ENCODE peak calls at places on chromosomes 12 and 14, in nine cellular contexts. One of them, this sample, is unnamed.
A peak's percentile ranks its signal among the peaks of the same experiment; 100 is the strongest.

GRCh38 chr14:103719766-103720165 is 4.2 kb downstream of the ZFYVE21 start:
- DNase-seq in fibroblast of mammary gland: no peak
- DNase-seq in cardiac muscle cell: no peak
- DNase-seq in HCT116: no peak
- DNase-seq in A549: no peak
- DNase-seq in uterus: no peak
- DNase-seq in cardiac fibroblast: no peak
- DNase-seq in IMR-90: no peak
- DNase-seq in body of pancreas: no peak
- DNase-seq in this sample: no peak

GRCh38 chr14:102809870-102810269 is 32.6 kb downstream of the TRAF3 start:
- DNase-seq in fibroblast of mammary gland: no peak
- DNase-seq in cardiac muscle cell: no peak
- DNase-seq in HCT116: no peak
- DNase-seq in A549: no peak
- DNase-seq in uterus: no peak
- DNase-seq in cardiac fibroblast: no peak
- DNase-seq in IMR-90: no peak
- DNase-seq in body of pancreas: no peak
- DNase-seq in this sample: no peak

GRCh38 chr12:81758421-81759214 is 532 bp downstream of the PPFIA2 start:
- DNase-seq in fibroblast of mammary gland: peak; percentile 37
- DNase-seq in cardiac muscle cell: peak; percentile 47
- DNase-seq in HCT116: no peak
- DNase-seq in A549: no peak
- DNase-seq in uterus: no peak
- DNase-seq in cardiac fibroblast: peak; percentile 56
- DNase-seq in IMR-90: no peak
- DNase-seq in body of pancreas: peak; percentile 13
- DNase-seq in this sample: peak; percentile 32

GRCh38 chr14:83842536-83842935 is 1687.4 kb upstream of the FLRT2 start:
- DNase-seq in fibroblast of mammary gland: no peak
- DNase-seq in cardiac muscle cell: no peak
- DNase-seq in HCT116: no peak
- DNase-seq in A549: no peak
- DNase-seq in uterus: no peak
- DNase-seq in cardiac fibroblast: no peak
- DNase-seq in IMR-90: no peak
- DNase-seq in body of pancreas: no peak
- DNase-seq in this sample: no peak

GRCh38 chr12:34398366-34398705 is 376.0 kb downstream of the ALG10 start:
- DNase-seq in fibroblast of mammary gland: no peak
- DNase-seq in cardiac muscle cell: no peak
- DNase-seq in HCT116: no peak
- DNase-seq in A549: no peak
- DNase-seq in uterus: peak; percentile 5
- DNase-seq in cardiac fibroblast: no peak
- DNase-seq in IMR-90: no peak
- DNase-seq in body of pancreas: peak; percentile 2
- DNase-seq in this sample: peak; percentile 4

GRCh38 chr12:128783129-128783574 is 40.6 kb downstream of the SLC15A4 start:
- DNase-seq in fibroblast of mammary gland: peak; percentile 69
- DNase-seq in cardiac muscle cell: no peak
- DNase-seq in HCT116: no peak
- DNase-seq in A549: no peak
- DNase-seq in uterus: peak; percentile 44
- DNase-seq in cardiac fibroblast: peak; percentile 14
- DNase-seq in IMR-90: peak; percentile 41
- DNase-seq in body of pancreas: no peak
- DNase-seq in this sample: no peak

GRCh38 chr12:52821826-52822660 is 8.1 kb upstream of the KRT4 start:
- DNase-seq in fibroblast of mammary gland: no peak
- DNase-seq in cardiac muscle cell: no peak
- DNase-seq in HCT116: no peak
- DNase-seq in A549: peak; percentile 31
- DNase-seq in uterus: no peak
- DNase-seq in cardiac fibroblast: peak; percentile 21
- DNase-seq in IMR-90: no peak
- DNase-seq in body of pancreas: peak; percentile 11
- DNase-seq in this sample: no peak

GRCh38 chr12:121005346-121005815 is 10.9 kb downstream of the C12orf43 start:
- DNase-seq in fibroblast of mammary gland: peak; percentile 53
- DNase-seq in cardiac muscle cell: peak; percentile 54
- DNase-seq in HCT116: peak; percentile 46
- DNase-seq in A549: no peak
- DNase-seq in uterus: no peak
- DNase-seq in cardiac fibroblast: peak; percentile 54
- DNase-seq in IMR-90: peak; percentile 23
- DNase-seq in body of pancreas: peak; percentile 54
- DNase-seq in this sample: peak; percentile 58

GRCh38 chr12:54933381-54933780 is 51.2 kb downstream of the TESPA1 start:
- DNase-seq in fibroblast of mammary gland: peak; percentile 52
- DNase-seq in cardiac muscle cell: no peak
- DNase-seq in HCT116: no peak
- DNase-seq in A549: no peak
- DNase-seq in uterus: no peak
- DNase-seq in cardiac fibroblast: peak; percentile 54
- DNase-seq in IMR-90: peak; percentile 20
- DNase-seq in body of pancreas: no peak
- DNase-seq in this sample: no peak

GRCh38 chr12:19925881-19926665 is 442.3 kb upstream of the PDE3A start:
- DNase-seq in fibroblast of mammary gland: no peak
- DNase-seq in cardiac muscle cell: no peak
- DNase-seq in HCT116: no peak
- DNase-seq in A549: no peak
- DNase-seq in uterus: no peak
- DNase-seq in cardiac fibroblast: no peak
- DNase-seq in IMR-90: no peak
- DNase-seq in body of pancreas: no peak
- DNase-seq in this sample: no peak

GRCh38 chr12:126404293-126404851 is 1339.1 kb downstream of the AACS start:
- DNase-seq in fibroblast of mammary gland: no peak
- DNase-seq in cardiac muscle cell: no peak
- DNase-seq in HCT116: no peak
- DNase-seq in A549: no peak
- DNase-seq in uterus: no peak
- DNase-seq in cardiac fibroblast: no peak
- DNase-seq in IMR-90: no peak
- DNase-seq in body of pancreas: no peak
- DNase-seq in this sample: no peak

GRCh38 chr14:28536889-28537288 is 229.7 kb upstream of the FOXG1 start:
- DNase-seq in fibroblast of mammary gland: no peak
- DNase-seq in cardiac muscle cell: no peak
- DNase-seq in HCT116: no peak
- DNase-seq in A549: no peak
- DNase-seq in uterus: no peak
- DNase-seq in cardiac fibroblast: no peak
- DNase-seq in IMR-90: no peak
- DNase-seq in body of pancreas: no peak
- DNase-seq in this sample: no peak
- H3K4me3 ChIP-seq in fibroblast of mammary gland: no peak overlapping the region
- H3K4me3 ChIP-seq in cardiac muscle cell: no peak overlapping the region
- H3K4me3 ChIP-seq in HCT116: no peak overlapping the region
- H3K4me3 ChIP-seq in A549: no peak overlapping the region
- H3K4me3 ChIP-seq in uterus: no peak overlapping the region
- H3K4me3 ChIP-seq in cardiac fibroblast: no peak overlapping the region
- H3K4me3 ChIP-seq in IMR-90: no peak overlapping the region
- H3K4me3 ChIP-seq in body of pancreas: no peak overlapping the region
- H3K4me3 ChIP-seq in this sample: no peak overlapping the region

GRCh38 chr12:57476993-57477709 is 2.5 kb downstream of the ARHGAP9 start:
- DNase-seq in fibroblast of mammary gland: no peak
- DNase-seq in cardiac muscle cell: no peak
- DNase-seq in HCT116: no peak
- DNase-seq in A549: no peak
- DNase-seq in uterus: no peak
- DNase-seq in cardiac fibroblast: no peak
- DNase-seq in IMR-90: no peak
- DNase-seq in body of pancreas: no peak
- DNase-seq in this sample: no peak

GRCh38 chr12:57477710-57478681 is 1.7 kb downstream of the ARHGAP9 start:
- DNase-seq in fibroblast of mammary gland: peak; percentile 59
- DNase-seq in cardiac muscle cell: no peak
- DNase-seq in HCT116: no peak
- DNase-seq in A549: no peak
- DNase-seq in uterus: no peak
- DNase-seq in cardiac fibroblast: peak; percentile 72
- DNase-seq in IMR-90: peak; percentile 48
- DNase-seq in body of pancreas: no peak
- DNase-seq in this sample: no peak

GRCh38 chr12:57474862-57475261 is 4.8 kb downstream of the ARHGAP9 start:
- DNase-seq in fibroblast of mammary gland: no peak
- DNase-seq in cardiac muscle cell: no peak
- DNase-seq in HCT116: no peak
- DNase-seq in A549: no peak
- DNase-seq in uterus: no peak
- DNase-seq in cardiac fibroblast: no peak
- DNase-seq in IMR-90: no peak
- DNase-seq in body of pancreas: no peak
- DNase-seq in this sample: no peak

GRCh38 chr12:57475271-57476161 is 4.2 kb downstream of the ARHGAP9 start:
- DNase-seq in fibroblast of mammary gland: peak; percentile 21
- DNase-seq in cardiac muscle cell: peak; percentile 45
- DNase-seq in HCT116: no peak
- DNase-seq in A549: no peak
- DNase-seq in uterus: no peak
- DNase-seq in cardiac fibroblast: peak; percentile 42
- DNase-seq in IMR-90: no peak
- DNase-seq in body of pancreas: peak; percentile 60
- DNase-seq in this sample: peak; percentile 34

DNA sequence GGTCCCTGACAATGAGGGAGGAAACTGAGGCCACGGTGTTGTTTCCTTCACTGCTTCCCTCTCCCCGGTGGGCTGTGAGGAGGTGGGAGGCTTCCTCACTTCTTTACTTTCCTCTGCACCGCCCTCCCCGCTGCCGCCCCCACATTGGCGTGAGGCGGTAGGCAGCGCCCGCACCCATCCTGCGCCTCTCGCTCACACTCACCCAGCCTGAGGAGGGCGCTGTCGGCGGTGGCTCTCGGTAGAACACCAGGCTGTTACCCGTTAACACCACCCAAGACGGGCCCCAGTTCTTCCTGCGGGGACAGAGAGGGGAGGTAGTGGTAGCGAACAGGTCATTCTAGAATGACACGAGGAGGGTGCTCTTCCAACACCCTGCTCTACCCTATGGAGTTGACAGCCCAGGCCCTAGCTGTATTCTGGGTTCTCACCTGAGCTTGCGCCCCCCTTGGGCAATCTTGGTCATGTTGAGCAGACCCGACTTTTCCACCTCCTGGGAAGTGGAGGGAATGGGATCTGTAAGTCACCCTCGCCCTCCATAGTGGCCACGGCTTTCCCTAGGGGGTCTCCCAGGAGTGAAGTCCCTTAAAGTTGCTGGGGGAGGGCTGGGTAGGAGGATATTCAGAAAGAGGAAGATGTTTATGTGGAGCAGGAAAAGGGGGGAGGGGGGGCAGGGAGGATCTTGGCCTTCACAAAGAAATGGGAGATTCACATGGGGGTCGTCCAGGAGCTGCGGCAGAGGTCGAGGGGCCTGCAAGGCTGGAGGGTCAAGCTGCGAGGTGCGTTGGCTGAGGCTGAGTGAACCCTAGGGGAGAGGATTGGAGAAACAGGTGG is 3.3 kb downstream of the ARHGAP9 start:
- DNase-seq in fibroblast of mammary gland: no peak
- DNase-seq in cardiac muscle cell: no peak
- DNase-seq in HCT116: no peak
- DNase-seq in A549: no peak
- DNase-seq in uterus: no peak
- DNase-seq in cardiac fibroblast: no peak
- DNase-seq in IMR-90: no peak
- DNase-seq in body of pancreas: peak; percentile 31
- DNase-seq in this sample: no peak
- TF ChIP-seq CTCF in fibroblast of mammary gland: no peak
- TF ChIP-seq CTCF in cardiac muscle cell: peak; percentile 16
- TF ChIP-seq CTCF in HCT116: peak; percentile 4
- TF ChIP-seq CTCF in A549: no peak
- TF ChIP-seq CTCF in uterus: no peak
- TF ChIP-seq CTCF in cardiac fibroblast: no peak
- TF ChIP-seq CTCF in IMR-90: no peak
- TF ChIP-seq CTCF in body of pancreas: no peak
- TF ChIP-seq CTCF in this sample: no peak

GRCh38 chr12:64459388-64460024 is 7.6 kb downstream of the TBK1 start:
- DNase-seq in fibroblast of mammary gland: peak; percentile 19
- DNase-seq in cardiac muscle cell: no peak
- DNase-seq in HCT116: no peak
- DNase-seq in A549: no peak
- DNase-seq in uterus: no peak
- DNase-seq in cardiac fibroblast: no peak
- DNase-seq in IMR-90: no peak
- DNase-seq in body of pancreas: peak; percentile 19
- DNase-seq in this sample: no peak
- H3K4me3 ChIP-seq in fibroblast of mammary gland: peak overlapping the region; percentile 26
- H3K4me3 ChIP-seq in cardiac muscle cell: no peak overlapping the region
- H3K4me3 ChIP-seq in HCT116: no peak overlapping the region
- H3K4me3 ChIP-seq in A549: peak overlapping the region; percentile 12
- H3K4me3 ChIP-seq in uterus: peak overlapping the region; percentile 17
- H3K4me3 ChIP-seq in cardiac fibroblast: peak overlapping the region; percentile 27
- H3K4me3 ChIP-seq in IMR-90: no peak overlapping the region
- H3K4me3 ChIP-seq in body of pancreas: no peak overlapping the region
- H3K4me3 ChIP-seq in this sample: no peak overlapping the region

DNA sequence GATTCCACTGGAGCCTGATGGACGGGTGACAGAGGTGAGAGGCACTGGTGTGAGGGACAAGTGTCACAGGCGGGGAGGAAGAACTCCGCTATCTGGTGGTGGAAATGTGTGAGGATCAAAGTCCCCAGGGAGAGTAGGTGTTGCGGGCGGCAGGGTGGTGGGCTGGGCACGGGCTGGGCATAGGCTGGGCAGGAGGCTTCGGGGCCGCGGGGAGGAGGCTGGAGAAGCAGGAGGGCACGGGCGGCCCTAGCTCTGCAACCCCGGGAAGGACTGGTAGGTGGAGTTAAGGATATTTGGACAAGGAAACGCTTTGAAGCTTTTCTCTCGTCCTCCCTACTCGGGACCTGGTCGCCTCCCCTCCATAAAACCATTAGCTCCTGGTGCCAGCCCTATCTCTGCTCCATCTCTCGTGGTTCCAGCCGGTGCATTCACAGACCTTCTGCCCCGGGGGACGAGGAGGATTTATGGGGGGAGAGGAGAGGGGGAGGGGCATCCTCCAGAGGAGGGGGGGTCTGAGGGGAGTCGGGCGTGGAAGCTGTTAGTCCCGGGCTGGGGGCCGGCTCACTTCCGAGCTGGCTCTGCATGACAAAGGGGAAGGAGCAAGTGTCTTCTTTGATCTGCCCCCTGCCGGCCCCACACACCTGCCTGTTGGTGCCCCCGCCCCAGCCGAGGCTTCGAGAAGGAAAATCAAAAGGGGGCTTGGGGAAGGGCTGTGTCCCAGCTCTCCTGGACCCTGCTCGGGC is 478 bp downstream of the WNT5B start:
- DNase-seq in fibroblast of mammary gland: peak; percentile 15
- DNase-seq in cardiac muscle cell: peak; percentile 38
- DNase-seq in HCT116: no peak
- DNase-seq in A549: no peak
- DNase-seq in uterus: no peak
- DNase-seq in cardiac fibroblast: no peak
- DNase-seq in IMR-90: no peak
- DNase-seq in body of pancreas: peak; percentile 23
- DNase-seq in this sample: peak; percentile 57
- TF ChIP-seq CTCF in fibroblast of mammary gland: no peak
- TF ChIP-seq CTCF in cardiac muscle cell: no peak
- TF ChIP-seq CTCF in HCT116: peak; percentile 36
- TF ChIP-seq CTCF in A549: no peak
- TF ChIP-seq CTCF in uterus: no peak
- TF ChIP-seq CTCF in cardiac fibroblast: peak; percentile 16
- TF ChIP-seq CTCF in IMR-90: no peak
- TF ChIP-seq CTCF in body of pancreas: no peak
- TF ChIP-seq CTCF in this sample: peak; percentile 38

This sample was measured in BE2C.